ENCODE peak calls at places on chromosomes 4 and X, in seven cellular contexts. T is CD8-positive, alpha-beta T cell; B is cardiac fibroblast; R is testis; G is endodermal cell; N is A549; Y is hepatocyte. J is an unnamed sample.

GRCh38 chr4:62053974-62054373 is 853.8 kb downstream of the ADGRL3 start:
- DNase-seq in B (no peak), N (no peak), T (no peak), G (no peak), Y (no peak), R (no peak), J (no peak)

GRCh38 chr4:147198411-147199051 is 252.9 kb upstream of the TTC29 start:
- DNase-seq in Y (no peak), G (no peak), N (no peak), B (peak), R (no peak), T (no peak), J (no peak)

GRCh38 chrX:118627084-118627758 is 100.2 kb upstream of the IL13RA1 start:
- DNase-seq in B (peak), N (peak), R (no peak), Y (no peak), T (no peak), G (no peak), J (no peak)

GRCh38 chr4:1728061-1728980 is 7.0 kb downstream of the TACC3 start:
- DNase-seq in G (no peak), T (no peak), N (no peak), R (no peak), B (no peak), Y (no peak), J (no peak)

GRCh38 chr4:7693711-7694110 is 245.9 kb downstream of the AFAP1 start:
- DNase-seq in T (no peak), R (no peak), B (no peak), N (no peak), Y (no peak), G (no peak), J (no peak)

GRCh38 chrX:102832661-102833060 is 104.4 kb upstream of the RAB40AL start:
- DNase-seq in Y (peak), G (peak), T (no peak), N (peak), B (peak), R (no peak), J (peak)

GRCh38 chrX:136272325-136272724 is 21.1 kb upstream of the MAP7D3 start:
- DNase-seq in T (no peak), G (no peak), B (peak), Y (no peak), N (peak), R (no peak), J (peak)

GRCh38 chr4:3409571-3410091 is 32.1 kb upstream of the HGFAC start:
- DNase-seq in Y (no peak), B (no peak), N (no peak), G (peak), R (no peak), T (no peak), J (no peak)

GRCh38 chr4:142331646-142332045 is 514.5 kb downstream of the INPP4B start:
- DNase-seq in B (no peak), T (no peak), N (no peak), R (peak), Y (no peak), G (no peak), J (no peak)

GRCh38 chr4:33411182-33411581 is 2691.0 kb downstream of the PCDH7 start:
- DNase-seq in R (no peak), T (no peak), G (no peak), N (no peak), B (peak), Y (no peak), J (peak)

GRCh38 chrX:95762716-95763115 is 921.9 kb upstream of the DIAPH2 start:
- DNase-seq in B (peak), G (no peak), R (no peak), T (no peak), N (peak), Y (peak), J (no peak)

GRCh38 chrX:10001496-10001895 is 34.3 kb downstream of the CLDN34 start:
- DNase-seq in N (no peak), G (no peak), T (no peak), R (no peak), B (no peak), Y (no peak), J (peak)

GRCh38 chr4:15547392-15547791 is 77.7 kb downstream of the CC2D2A start:
- DNase-seq in N (no peak), Y (no peak), B (no peak), T (no peak), G (no peak), R (no peak), J (no peak)

GRCh38 chr4:73617256-73617655 is 3.0 kb downstream of the RASSF6 start:
- DNase-seq in G (no peak), N (no peak), T (no peak), Y (no peak), R (no peak), B (no peak), J (no peak)

GRCh38 chr4:85407546-85407945 is 67.4 kb upstream of the ARHGAP24 start:
- DNase-seq in Y (no peak), G (no peak), B (no peak), T (no peak), N (no peak), R (no peak), J (no peak)

GRCh38 chr4:44961001-44961755 is 234.8 kb upstream of the GNPDA2 start:
- DNase-seq in T (no peak), G (no peak), N (no peak), R (no peak), Y (no peak), B (no peak), J (no peak)

GRCh38 chr4:126458993-126459392 is 1144.2 kb downstream of the FAT4 start:
- DNase-seq in B (no peak), G (no peak), N (no peak), T (no peak), R (no peak), Y (no peak), J (peak)

GRCh38 chr4:3369781-3370660 is 71.7 kb upstream of the HGFAC start:
- DNase-seq in R (peak), N (no peak), T (no peak), B (peak), G (peak), Y (peak), J (peak)

GRCh38 chrX:103453655-103454054 is 65.6 kb downstream of the RAB40A start:
- DNase-seq in G (no peak), B (peak), Y (peak), R (no peak), T (no peak), N (peak), J (peak)

GRCh38 chrX:2538016-2538415 is 37.2 kb upstream of the DHRSX start:
- DNase-seq in G (no peak), B (no peak), T (no peak), N (no peak), R (no peak), Y (no peak), J (peak)

GRCh38 chr4:81407726-81408125 is 64.0 kb downstream of the RASGEF1B start:
- DNase-seq in R (no peak), G (no peak), B (no peak), N (no peak), T (no peak), Y (no peak), J (no peak)

GRCh38 chr4:41935652-41936021 is 408 bp downstream of the TMEM33 start:
- DNase-seq in G (no peak), R (no peak), T (no peak), N (peak), Y (peak), B (peak), J (peak)

GRCh38 chr4:76208005-76208765 is 5.4 kb downstream of the SCARB2 start:
- DNase-seq in B (peak), G (no peak), Y (peak), N (peak), R (peak), T (no peak), J (peak)

GRCh38 chr4:1009647-1010521 is 1.5 kb upstream of the FGFRL1 start:
- DNase-seq in R (peak), N (peak), T (peak), B (peak), Y (peak), G (peak), J (peak)

GRCh38 chr4:8110071-8110986 is 48.3 kb downstream of the ABLIM2 start:
- DNase-seq in G (peak), B (peak), R (no peak), Y (peak), N (peak), T (no peak), J (no peak)

GRCh38 chrX:139692908-139693307 is 15.1 kb downstream of the MCF2 start:
- DNase-seq in G (peak), T (no peak), Y (no peak), R (no peak), B (no peak), N (no peak), J (no peak)

GRCh38 chr4:85149656-85150055 is 183.2 kb upstream of the WDFY3 start:
- DNase-seq in G (no peak), B (peak), N (no peak), T (no peak), Y (no peak), R (no peak), J (peak)

GRCh38 chr4:120870279-120870673 is 52.2 kb downstream of the PRDM5 start:
- DNase-seq in N (no peak), G (peak), R (no peak), T (no peak), Y (no peak), B (no peak), J (no peak)

GRCh38 chr4:63556332-63556731 is 852.9 kb downstream of the TECRL start:
- DNase-seq in T (no peak), Y (no peak), N (peak), G (peak), B (no peak), R (no peak), J (no peak)
- TF ChIP-seq CTCF in T (no peak), Y (no peak), N (no peak), G (peak), B (no peak), R (no peak), J (no peak)

GRCh38 chr4:72169861-72170260 is 138.1 kb downstream of the NPFFR2 start:
- DNase-seq in T (no peak), B (no peak), G (no peak), N (no peak), R (no peak), Y (no peak), J (no peak)

DNA sequence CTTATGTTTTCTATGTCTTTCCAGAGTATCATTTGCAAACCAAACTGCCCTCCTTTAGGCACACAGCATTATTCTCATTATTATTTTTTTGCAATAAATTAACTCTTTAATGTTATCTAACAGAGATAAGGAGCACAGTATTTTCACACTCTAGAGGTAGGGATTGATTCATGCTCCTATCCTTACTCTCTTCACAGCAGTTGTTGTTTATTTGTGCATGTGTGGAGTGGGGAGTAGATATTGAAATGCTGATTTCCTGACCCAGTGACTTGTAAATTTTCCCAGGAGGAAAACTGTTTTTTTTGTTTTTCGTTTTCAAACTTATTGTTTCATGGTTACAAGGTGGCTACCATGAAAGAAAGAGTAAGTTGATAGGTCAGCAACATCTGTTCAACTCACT is 140.0 kb downstream of the NPFFR2 start:
- DNase-seq in Y (no peak), G (no peak), N (no peak), B (no peak), R (no peak), T (no peak), J (no peak)
- H3K4me3 ChIP-seq in Y (no peak), G (no peak), N (no peak), B (no peak), R (no peak), T (no peak), J (no peak)

GRCh38 chr4:110164251-110164650 is 34.2 kb downstream of the ELOVL6 start:
- DNase-seq in B (peak), Y (no peak), T (no peak), R (no peak), G (no peak), N (no peak), J (peak)

GRCh38 chr4:110164856-110165255 is 33.6 kb downstream of the ELOVL6 start:
- DNase-seq in Y (no peak), B (no peak), G (no peak), R (no peak), T (no peak), N (no peak), J (no peak)

GRCh38 chr4:110165382-110166285 is 32.8 kb downstream of the ELOVL6 start:
- DNase-seq in G (no peak), N (peak), T (peak), Y (peak), B (peak), R (no peak), J (peak)

GRCh38 chr4:110160616-110161015 is 37.8 kb downstream of the ELOVL6 start:
- DNase-seq in N (no peak), T (no peak), R (no peak), Y (no peak), G (no peak), B (no peak), J (no peak)

DNA sequence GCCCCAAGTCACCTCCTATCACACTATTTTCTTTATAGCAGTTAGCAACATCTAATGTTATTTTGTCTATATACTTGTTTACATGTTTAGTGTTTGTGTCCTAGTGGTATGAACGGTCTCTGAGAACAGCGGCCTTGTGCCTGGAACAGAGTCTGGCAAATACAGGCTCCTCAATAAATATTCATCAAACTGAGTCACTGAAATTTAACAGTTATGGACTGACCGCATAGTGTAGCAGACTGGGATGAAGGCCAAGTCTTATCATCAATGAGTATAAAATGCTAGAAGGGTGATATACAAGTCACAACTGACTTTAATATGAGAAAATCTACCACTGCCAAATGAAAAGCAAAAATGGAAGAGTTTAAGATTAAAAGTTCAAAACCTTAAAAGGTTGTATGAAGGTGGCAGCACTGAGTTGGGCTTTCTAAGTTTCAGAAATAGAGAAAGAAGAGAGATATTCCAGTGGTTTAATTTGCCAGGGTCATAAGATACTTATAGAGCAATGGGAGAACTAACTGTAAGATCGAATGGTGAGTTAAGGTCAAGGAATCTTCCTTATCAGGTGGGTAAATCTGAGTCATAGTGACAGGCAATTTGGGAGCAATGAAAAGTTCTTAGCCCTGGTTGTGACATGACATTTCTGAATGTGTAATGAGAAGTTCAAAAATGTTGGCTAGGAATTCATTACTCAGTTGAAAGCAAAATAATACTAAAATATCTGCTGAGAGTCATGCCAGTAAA is 34.9 kb downstream of the ELOVL6 start:
- DNase-seq in T (no peak), B (peak), Y (no peak), R (no peak), G (no peak), N (peak), J (peak)
- TF ChIP-seq CTCF in T (no peak), B (peak), Y (no peak), R (no peak), G (no peak), N (no peak), J (peak)

DNA sequence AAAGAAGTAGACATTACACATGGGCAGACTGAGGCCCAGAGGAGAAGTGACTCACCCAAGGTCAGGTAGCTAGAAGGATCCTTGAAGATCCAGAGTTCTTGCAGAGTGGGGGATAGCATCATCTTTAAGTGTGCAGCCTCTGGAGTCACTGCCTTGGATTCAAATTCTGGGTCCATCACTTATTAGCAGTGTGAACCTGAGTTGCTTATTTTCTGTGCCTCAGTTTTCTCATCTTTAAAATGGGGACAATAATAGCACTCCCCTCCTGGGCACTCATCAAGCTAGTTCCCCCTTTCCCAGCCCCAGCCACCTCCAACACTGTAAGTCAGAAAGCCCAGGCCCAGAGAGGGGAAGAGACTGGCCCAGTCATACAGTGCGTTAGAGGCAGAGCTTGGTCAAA is 141.8 kb upstream of the PJA1 start:
- DNase-seq in G (peak), N (no peak), T (no peak), R (no peak), Y (no peak), B (no peak), J (no peak)
- H3K4me3 ChIP-seq in G (no peak), N (no peak), T (no peak), R (no peak), Y (no peak), B (no peak), J (no peak)

DNA sequence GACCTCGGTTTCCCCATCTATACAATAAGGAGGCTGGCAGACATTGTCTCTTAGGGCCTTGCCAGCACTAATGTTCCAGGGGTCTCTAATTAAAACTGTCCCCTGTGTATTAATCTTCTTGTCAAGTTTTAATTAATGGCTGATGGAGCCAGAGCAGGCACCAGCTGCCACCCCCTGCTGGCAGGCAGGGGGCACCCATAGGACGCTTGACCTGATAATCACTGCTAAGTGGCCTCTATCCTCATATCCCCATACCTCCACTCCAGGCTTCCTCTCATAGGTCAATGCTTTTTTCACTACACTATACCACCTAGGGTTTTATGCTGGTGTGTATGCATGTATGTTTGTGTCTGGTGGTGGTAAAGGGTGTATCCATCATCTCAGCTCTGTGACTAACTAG is 89.4 kb downstream of the EFNB1 start:
- DNase-seq in R (no peak), N (no peak), B (no peak), Y (no peak), G (no peak), T (no peak), J (no peak)
- TF ChIP-seq CTCF in R (no peak), N (no peak), B (no peak), Y (no peak), G (no peak), T (no peak), J (no peak)

GRCh38 chrX:153926594-153926862 is 464 bp upstream of the ARHGAP4 start:
- DNase-seq in N (no peak), G (no peak), B (no peak), R (no peak), Y (no peak), T (no peak), J (no peak)
- H3K4me3 ChIP-seq in N (no peak), G (no peak), B (no peak), R (no peak), Y (no peak), T (peak), J (no peak)

GRCh38 chr4:158863296-158863695 is 94.5 kb downstream of the FNIP2 start:
- DNase-seq in Y (no peak), R (no peak), G (no peak), B (no peak), N (no peak), T (no peak), J (no peak)

GRCh38 chr4:158859661-158860060 is 90.8 kb downstream of the FNIP2 start:
- DNase-seq in Y (no peak), R (no peak), B (no peak), G (no peak), N (no peak), T (no peak), J (peak)

GRCh38 chr4:158860856-158861255 is 92.0 kb downstream of the FNIP2 start:
- DNase-seq in Y (no peak), T (no peak), B (no peak), R (no peak), G (no peak), N (no peak), J (no peak)

GRCh38 chr4:158861281-158861680 is 92.5 kb downstream of the FNIP2 start:
- DNase-seq in B (no peak), T (no peak), G (no peak), R (no peak), N (no peak), Y (no peak), J (no peak)

GRCh38 chr4:158861766-158862165 is 92.9 kb downstream of the FNIP2 start:
- DNase-seq in Y (no peak), G (no peak), B (no peak), R (no peak), T (no peak), N (no peak), J (no peak)
- TF ChIP-seq CTCF in Y (no peak), G (peak), B (no peak), R (no peak), T (no peak), N (no peak), J (no peak)

GRCh38 chr4:10114607-10115006 is 2.0 kb downstream of the WDR1 start:
- DNase-seq in T (no peak), N (no peak), G (peak), R (no peak), Y (no peak), B (no peak), J (no peak)
- H3K4me3 ChIP-seq in T (peak), N (peak), G (peak), R (no peak), Y (no peak), B (peak), J (peak)

J was measured in foreskin fibroblast.